ENCODE peak calls at places on chromosomes 5 and 9, in ten cellular contexts. P is Caco-2; D is NB4; N is anterior cingulate cortex; G is activated CD4-positive, alpha-beta T cell treated with anti-CD3 and anti-CD28 coated beads for 48 hours; M is H54; O is H7; Y is natural killer cell treated with Interleukin-12 subunit alpha and Interleukin-12 subunit beta and Interleukin-15 and Interleukin-18, amount 100 ng/mL, for 72 hours; J is fibroblast of the aortic adventitia; S is amygdala. A is an unnamed sample.

GRCh38 chr5:119031047-119031886 is 39.6 kb upstream of the DMXL1 start:
- DNase-seq in O (no peak), M (no peak), D (no peak), J (no peak), Y (no peak), G (no peak), N (no peak), S (no peak), P (no peak), A (no peak)

GRCh38 chr5:9544502-9545300 is 1.2 kb downstream of the SEMA5A start:
- DNase-seq in J (peak; percentile 83), S (peak; percentile 80), Y (no peak), P (peak; percentile 93), D (peak; percentile 34), N (peak; percentile 70), O (peak; percentile 86), M (peak; percentile 75), G (peak; percentile 64), A (peak; percentile 87)

GRCh38 chr5:146342882-146343865 is 4.5 kb downstream of the POU4F3 start:
- DNase-seq in S (no peak), J (no peak), O (peak; percentile 59), N (no peak), Y (no peak), M (no peak), D (no peak), P (no peak), G (no peak), A (no peak)

GRCh38 chr5:27403248-27403882 is 365.0 kb upstream of the CDH9 start:
- DNase-seq in G (no peak), Y (no peak), J (peak; percentile 57), P (no peak), N (no peak), M (peak; percentile 4), O (no peak), S (no peak), D (no peak), A (peak; percentile 71)

GRCh38 chr5:42756630-42757601 is at the start of gene CCDC152:
- DNase-seq in Y (peak; percentile 61), D (no peak), P (no peak), S (peak; percentile 11), N (no peak), M (no peak), J (peak; percentile 39), O (peak; percentile 37), G (peak; percentile 74), A (peak; percentile 75)

GRCh38 chr5:74556631-74557595 is 83.6 kb downstream of the ENC1 start:
- DNase-seq in D (no peak), Y (no peak), O (no peak), J (peak; percentile 44), N (no peak), S (no peak), P (peak; percentile 19), M (no peak), G (no peak), A (peak; percentile 52)

GRCh38 chr5:96871022-96871388 is 5.3 kb upstream of the ERAP2 start:
- DNase-seq in D (no peak), N (no peak), S (no peak), G (no peak), M (no peak), J (no peak), O (peak; percentile 2), P (no peak), Y (no peak), A (no peak)

GRCh38 chr9:9893837-9894236 is 719.0 kb downstream of the PTPRD start:
- DNase-seq in S (no peak), P (no peak), M (no peak), G (no peak), N (no peak), O (no peak), D (no peak), J (no peak), Y (no peak), A (no peak)

GRCh38 chr5:113520429-113520828 is 6.9 kb downstream of the YTHDC2 start:
- DNase-seq in Y (no peak), D (no peak), M (peak; percentile 6), S (no peak), J (peak; percentile 37), N (no peak), G (peak; percentile 34), O (no peak), P (no peak), A (peak; percentile 75)

GRCh38 chr9:95938724-95939123 is 63.2 kb downstream of the ERCC6L2 start:
- DNase-seq in M (no peak), D (no peak), J (no peak), N (no peak), P (no peak), S (no peak), G (no peak), Y (no peak), O (no peak), A (no peak)

GRCh38 chr9:108416321-108416720 is 439.5 kb downstream of the ACTL7B start:
- DNase-seq in Y (no peak), G (no peak), P (peak; percentile 11), J (peak; percentile 40), D (peak; percentile 8), S (no peak), M (no peak), N (no peak), O (no peak), A (peak; percentile 37)

GRCh38 chr5:107704686-107705389 is 34.1 kb upstream of the EFNA5 start:
- DNase-seq in N (no peak), S (no peak), M (no peak), D (no peak), Y (no peak), J (peak; percentile 6), P (no peak), O (no peak), G (no peak), A (peak; percentile 8)

GRCh38 chr5:150473673-150474358 is 24.3 kb upstream of the RPS14 start:
- DNase-seq in Y (no peak), M (peak; percentile 74), S (no peak), O (peak; percentile 80), D (no peak), J (peak; percentile 37), G (no peak), N (no peak), P (peak; percentile 92), A (peak; percentile 94)

GRCh38 chr9:133141833-133142594 is 21.0 kb upstream of the RALGDS start:
- DNase-seq in P (no peak), O (peak; percentile 57), D (no peak), Y (no peak), G (peak; percentile 62), J (no peak), M (no peak), S (no peak), N (no peak), A (no peak)

GRCh38 chr5:32388429-32389111 is 56.0 kb downstream of the ZFR start:
- DNase-seq in Y (no peak), M (no peak), P (no peak), D (peak; percentile 84), J (peak; percentile 70), S (no peak), O (no peak), G (no peak), N (no peak), A (peak; percentile 36)

GRCh38 chr9:130421154-130421801 is 23.5 kb upstream of the ASS1 start:
- DNase-seq in P (no peak), N (no peak), M (no peak), J (no peak), G (no peak), D (no peak), Y (no peak), O (no peak), S (no peak), A (no peak)

GRCh38 chr5:9582406-9582805 is 36.5 kb upstream of the SEMA5A start:
- DNase-seq in S (no peak), N (no peak), G (no peak), O (no peak), M (no peak), P (no peak), D (no peak), Y (no peak), J (no peak), A (no peak)

A was measured in M059J.